ENCODE peak calls at places on chromosome X, in five cellular contexts. G, B, X, S and R are unnamed samples.

GRCh38 chrX:41276661-41277506 is 57.1 kb upstream of the DDX3X start:
- DNase-seq in G (no peak), X (no peak), B (no peak), S (no peak), R (peak)

GRCh38 chrX:115533485-115533884 is 27.5 kb upstream of the PLS3 start:
- DNase-seq in G (no peak), X (no peak), S (no peak), B (no peak), R (no peak)

GRCh38 chrX:123817288-123817894 is 42.5 kb upstream of the XIAP start:
- DNase-seq in X (no peak), S (no peak), G (no peak), B (no peak), R (no peak)

GRCh38 chrX:106619797-106620196 is 8.0 kb downstream of the RADX start:
- DNase-seq in S (peak), B (no peak), X (peak), G (no peak), R (no peak)

GRCh38 chrX:29237972-29238371 is 650.7 kb downstream of the IL1RAPL1 start:
- DNase-seq in S (no peak), X (no peak), G (no peak), B (no peak), R (no peak)

GRCh38 chrX:127574829-127575228 is 477.4 kb downstream of the ACTRT1 start:
- DNase-seq in X (no peak), S (no peak), B (no peak), G (no peak), R (peak)

GRCh38 chrX:54415534-54416350 is 24.5 kb upstream of the TSR2 start:
- DNase-seq in X (peak), B (no peak), G (peak), S (no peak), R (peak)

GRCh38 chrX:123331859-123332258 is 147.8 kb downstream of the GRIA3 start:
- DNase-seq in S (no peak), G (no peak), B (no peak), X (no peak), R (no peak)

GRCh38 chrX:133390647-133391046 is 24.6 kb downstream of the GPC4 start:
- DNase-seq in B (no peak), S (no peak), X (no peak), G (no peak), R (no peak)

GRCh38 chrX:121863976-121864375 is 816.6 kb downstream of the GLUD2 start:
- DNase-seq in B (no peak), X (no peak), G (no peak), S (no peak), R (no peak)

GRCh38 chrX:64842492-64842891 is 133.8 kb downstream of the ZC4H2 start:
- DNase-seq in G (no peak), X (no peak), S (no peak), B (no peak), R (no peak)

GRCh38 chrX:129239371-129239770 is 283.9 kb downstream of the SMARCA1 start:
- DNase-seq in X (peak), G (no peak), B (no peak), S (no peak), R (no peak)

GRCh38 chrX:45322382-45322781 is 121.7 kb upstream of the DIPK2B start:
- DNase-seq in B (peak), G (no peak), X (peak), S (peak), R (peak)

GRCh38 chrX:46549914-46550313 is 4.7 kb upstream of the ZNF674 start:
- DNase-seq in S (no peak), X (no peak), B (no peak), G (no peak), R (no peak)

GRCh38 chrX:136608295-136608933 is 39.5 kb upstream of the CD40LG start:
- DNase-seq in X (peak), B (peak), G (no peak), S (peak), R (peak)

GRCh38 chrX:1246816-1247215 is 21.8 kb upstream of the CSF2RA start:
- DNase-seq in G (peak), X (peak), S (peak), B (peak), R (peak)